ENCODE peak calls at places on chromosomes 4 and X, in four cellular contexts. I is MM.1S, A is cardiac fibroblast, Y is BJ. N is an unnamed sample.

GRCh38 chr4:88697113-88697512 is 516 bp downstream of the NAP1L5 start:
- DNase-seq in I (no peak), A (peak; percentile 53), Y (no peak), N (no peak)

GRCh38 chrX:46935295-46935694 is 23.1 kb downstream of the JADE3 start:
- DNase-seq in I (no peak), A (no peak), Y (no peak), N (no peak)

GRCh38 chr4:85368932-85369331 is 106.0 kb upstream of the ARHGAP24 start:
- DNase-seq in I (no peak), A (no peak), Y (no peak), N (no peak)

GRCh38 chrX:12974797-12975669 is at the start of gene TMSB4X:
- DNase-seq in I (peak; percentile 71), A (peak; percentile 90), Y (no peak), N (peak; percentile 76)

GRCh38 chr4:86033171-86033570 is 326.7 kb downstream of the MAPK10 start:
- DNase-seq in I (no peak), A (peak; percentile 97), Y (no peak), N (no peak)

GRCh38 chr4:154124539-154125255 is 335.8 kb upstream of the SFRP2 start:
- DNase-seq in I (no peak), A (peak; percentile 35), Y (peak; percentile 69), N (peak; percentile 96)

GRCh38 chr4:768995-769394 is 56.9 kb downstream of the CPLX1 start:
- DNase-seq in I (no peak), A (no peak), Y (no peak), N (no peak)

GRCh38 chr4:141117935-141118334 is 15.3 kb downstream of the RNF150 start:
- DNase-seq in I (no peak), A (no peak), Y (no peak), N (no peak)

GRCh38 chrX:45697591-45697990 is 496.9 kb upstream of the DIPK2B start:
- DNase-seq in I (no peak), A (peak; percentile 79), Y (no peak), N (peak; percentile 59)

GRCh38 chrX:375181-376036 is 11.3 kb downstream of the PPP2R3B start:
- DNase-seq in I (no peak), A (no peak), Y (no peak), N (no peak)

GRCh38 chr4:1204828-1205591 is 32.6 kb upstream of the SPON2 start:
- DNase-seq in I (no peak), A (no peak), Y (no peak), N (no peak)

GRCh38 chrX:2311483-2311882 is 189.3 kb downstream of the DHRSX start:
- DNase-seq in I (no peak), A (no peak), Y (no peak), N (no peak)

GRCh38 chrX:40006025-40007017 is 91.4 kb downstream of the BCOR start:
- DNase-seq in I (peak; percentile 18), A (peak; percentile 31), Y (no peak), N (no peak)

GRCh38 chr4:28247805-28248204 is 1387.2 kb downstream of the STIM2 start:
- DNase-seq in I (no peak), A (no peak), Y (no peak), N (no peak)

GRCh38 chr4:53931423-53932060 is 132.9 kb downstream of the CHIC2 start:
- DNase-seq in I (no peak), A (peak; percentile 39), Y (no peak), N (no peak)

GRCh38 chr4:6134612-6135220 is 65.6 kb downstream of the JAKMIP1 start:
- DNase-seq in I (peak; percentile 75), A (no peak), Y (no peak), N (no peak)

GRCh38 chr4:1043658-1044468 is 32.4 kb downstream of the FGFRL1 start:
- DNase-seq in I (no peak), A (peak; percentile 99), Y (peak; percentile 92), N (peak; percentile 99)

GRCh38 chr4:82733636-82734035 is 65.0 kb downstream of the SCD5 start:
- DNase-seq in I (no peak), A (no peak), Y (no peak), N (peak; percentile 92)

GRCh38 chr4:110475881-110476818 is at the start of gene ENPEP:
- DNase-seq in I (no peak), A (peak; percentile 70), Y (no peak), N (no peak)
- H3K4me3 ChIP-seq in I (no peak within 1 kb of the TSS), A (peak within 1 kb of the TSS; percentile 35), Y (peak within 1 kb of the TSS; percentile 36), N (no peak within 1 kb of the TSS)

GRCh38 chr4:70712604-70713452 is 8.9 kb upstream of the RUFY3 start:
- DNase-seq in I (no peak), A (no peak), Y (no peak), N (no peak)

GRCh38 chr4:70714061-70714468 is 7.7 kb upstream of the RUFY3 start:
- DNase-seq in I (no peak), A (peak; percentile 11), Y (no peak), N (no peak)

GRCh38 chr4:70713453-70714026 is 8.2 kb upstream of the RUFY3 start:
- DNase-seq in I (no peak), A (no peak), Y (no peak), N (no peak)

GRCh38 chr4:70715097-70715496 is 6.7 kb upstream of the RUFY3 start:
- DNase-seq in I (no peak), A (no peak), Y (no peak), N (no peak)

GRCh38 chr4:70714488-70714887 is 7.3 kb upstream of the RUFY3 start:
- DNase-seq in I (no peak), A (no peak), Y (no peak), N (no peak)
- H3K4me3 ChIP-seq in I (no peak overlapping the region), A (no peak overlapping the region), Y (no peak overlapping the region), N (no peak overlapping the region)

GRCh38 chr4:57078685-57079521 is 31.3 kb downstream of the IGFBP7 start:
- DNase-seq in I (no peak), A (no peak), Y (no peak), N (peak; percentile 90)
- H3K4me3 ChIP-seq in I (no peak overlapping the region), A (no peak overlapping the region), Y (no peak overlapping the region), N (no peak overlapping the region)

GRCh38 chr4:113142351-113142750 is 92.9 kb downstream of the ANK2 start:
- DNase-seq in I (no peak), A (no peak), Y (no peak), N (no peak)
- H3K4me3 ChIP-seq in I (no peak overlapping the region), A (no peak overlapping the region), Y (no peak overlapping the region), N (no peak overlapping the region)

DNA sequence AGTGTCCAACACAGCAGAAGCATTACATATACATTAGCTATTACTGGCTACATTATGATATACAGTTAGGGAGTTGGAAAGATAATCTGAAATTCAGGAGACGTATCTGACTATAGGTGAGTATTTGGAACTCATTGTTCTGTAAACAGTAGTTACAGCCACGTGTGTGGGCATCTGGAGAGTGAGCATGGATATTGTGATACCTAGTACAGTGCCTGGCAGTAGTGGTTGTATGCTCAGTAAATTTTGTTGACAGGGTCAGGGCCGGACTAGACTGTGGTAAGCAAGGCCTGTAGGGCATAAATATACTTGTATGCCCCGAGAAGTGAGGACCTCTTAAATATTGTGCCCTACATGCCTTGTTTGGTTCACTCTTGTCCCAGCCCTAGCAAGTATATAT is 2.9 kb downstream of the F9 start:
- DNase-seq in I (no peak), A (no peak), Y (no peak), N (no peak)
- H3K4me3 ChIP-seq in I (no peak overlapping the region), A (no peak overlapping the region), Y (no peak overlapping the region), N (no peak overlapping the region)